ENCODE peak calls at places on chromosomes 12 and 14, in ten cellular contexts. Q, P, Z, H, X, S, A, L, W and O are unnamed samples.

GRCh38 chr12:124745891-124746570 is 117.6 kb downstream of the SCARB1 start:
- DNase-seq in Q (peak; percentile 94), P (peak; percentile 96), Z (peak; percentile 70), H (peak; percentile 84), X (peak; percentile 94), S (no peak), A (peak; percentile 87), L (peak; percentile 97), W (peak; percentile 99), O (peak; percentile 90)

GRCh38 chr12:105099355-105099754 is 8.2 kb upstream of the WASHC4 start:
- DNase-seq in Q (no peak), P (no peak), Z (no peak), H (no peak), X (no peak), S (no peak), A (no peak), L (no peak), W (no peak), O (no peak)

GRCh38 chr14:61841145-61841544 is 78.9 kb downstream of the SNAPC1 start:
- DNase-seq in Q (no peak), P (no peak), Z (no peak), H (no peak), X (peak; percentile 32), S (no peak), A (no peak), L (no peak), W (peak; percentile 50), O (peak; percentile 56)

GRCh38 chr12:52351196-52352059 is 15.9 kb downstream of the KRT85 start:
- DNase-seq in Q (peak; percentile 33), P (no peak), Z (no peak), H (no peak), X (peak; percentile 20), S (peak; percentile 83), A (no peak), L (peak; percentile 64), W (no peak), O (no peak)

GRCh38 chr14:22549981-22550670 is 38.9 kb downstream of the DAD1 start:
- DNase-seq in Q (no peak), P (no peak), Z (no peak), H (no peak), X (no peak), S (peak; percentile 70), A (no peak), L (no peak), W (no peak), O (no peak)

GRCh38 chr14:73477618-73478266 is 13.0 kb upstream of the RIOX1 start:
- DNase-seq in Q (no peak), P (no peak), Z (no peak), H (no peak), X (no peak), S (no peak), A (no peak), L (no peak), W (peak; percentile 86), O (no peak)

GRCh38 chr12:79897617-79898016 is 37.3 kb downstream of the PPP1R12A start:
- DNase-seq in Q (no peak), P (peak; percentile 35), Z (no peak), H (no peak), X (no peak), S (no peak), A (peak; percentile 54), L (no peak), W (peak; percentile 86), O (no peak)

GRCh38 chr14:91985008-91985407 is 37.5 kb upstream of the FBLN5 start:
- DNase-seq in Q (no peak), P (peak; percentile 6), Z (no peak), H (no peak), X (no peak), S (no peak), A (no peak), L (no peak), W (no peak), O (no peak)

GRCh38 chr14:60922050-60922449 is 58.8 kb downstream of the TRMT5 start:
- DNase-seq in Q (no peak), P (no peak), Z (no peak), H (no peak), X (no peak), S (no peak), A (no peak), L (no peak), W (no peak), O (peak; percentile 46)

GRCh38 chr12:27864521-27864920 is 84.5 kb upstream of the MANSC4 start:
- DNase-seq in Q (no peak), P (no peak), Z (no peak), H (no peak), X (no peak), S (no peak), A (no peak), L (no peak), W (no peak), O (peak; percentile 13)